ENCODE peak calls at places on chromosomes 2 and 18, in ten cellular contexts. L is stimulated activated CD8-positive, alpha-beta memory T cell treated with anti-CD3 and anti-CD28 coated beads, Interleukin-7, amount 100 ng/mL, for 24 hours; V is NT2/D1; R is HS-5; A is cardiac fibroblast; M is NCI-H446 treated with DMSO at 0.1 percent for 48 hours; S is stimulated activated CD4-positive, alpha-beta T cell treated with anti-CD3 and anti-CD28 coated beads, Interleukin-12 subunit alpha, Interleukin-12 subunit beta, amount 100 ng/mL, for 4 hours; U is SJSA1; F is effector memory CD4-positive, alpha-beta T cell; G is NB4. N is an unnamed sample.

GRCh38 chr2:121898483-121898882 is 143.0 kb downstream of the TSN start:
- DNase-seq in F (no peak), G (no peak), U (no peak), M (no peak), A (peak; percentile 66), R (peak; percentile 76), L (no peak), S (no peak), V (no peak), N (no peak)

GRCh38 chr2:146720170-146720569 is 1124.7 kb upstream of the ACVR2A start:
- DNase-seq in V (no peak), F (no peak), L (no peak), M (no peak), R (no peak), A (no peak), G (no peak), S (no peak), U (no peak), N (no peak)

GRCh38 chr2:148021059-148021985 is at the start of gene MBD5:
- DNase-seq in F (no peak), G (peak; percentile 70), S (peak; percentile 46), R (peak; percentile 15), U (peak; percentile 51), V (peak; percentile 33), M (no peak), L (peak; percentile 29), A (peak; percentile 70), N (peak; percentile 41)

GRCh38 chr2:111120253-111121027 is at the start of gene BCL2L11:
- DNase-seq in L (peak; percentile 69), M (peak; percentile 71), S (peak; percentile 89), V (peak; percentile 85), U (peak; percentile 88), F (peak; percentile 82), A (peak; percentile 95), R (no peak), G (peak; percentile 96), N (no peak)

GRCh38 chr2:183229386-183229785 is 105.1 kb downstream of the NUP35 start:
- DNase-seq in M (no peak), G (no peak), L (no peak), A (no peak), F (no peak), U (no peak), R (peak; percentile 22), S (no peak), V (no peak), N (no peak)

GRCh38 chr2:221211653-221212052 is 360.5 kb downstream of the EPHA4 start:
- DNase-seq in S (no peak), F (no peak), L (no peak), V (no peak), R (no peak), M (no peak), U (no peak), A (no peak), G (no peak), N (no peak)

GRCh38 chr2:124607679-124608078 is 582.6 kb downstream of the CNTNAP5 start:
- DNase-seq in V (no peak), L (no peak), M (no peak), S (no peak), G (no peak), R (no peak), U (no peak), A (no peak), F (no peak), N (no peak)

GRCh38 chr2:215670396-215670795 is 234.5 kb upstream of the FN1 start:
- DNase-seq in M (no peak), R (no peak), G (no peak), U (no peak), A (no peak), F (no peak), S (no peak), V (no peak), L (no peak), N (no peak)

GRCh38 chr2:202494300-202494699 is 118.2 kb downstream of the BMPR2 start:
- DNase-seq in R (no peak), L (no peak), S (no peak), U (peak; percentile 85), A (peak; percentile 75), G (no peak), F (no peak), M (no peak), V (no peak), N (peak; percentile 58)

GRCh38 chr2:134586289-134586980 is 132.4 kb downstream of the TMEM163 start:
- DNase-seq in V (no peak), U (no peak), F (no peak), S (no peak), G (no peak), A (peak; percentile 7), M (no peak), R (no peak), L (no peak), N (no peak)

GRCh38 chr2:241454837-241455485 is 53.4 kb downstream of the STK25 start:
- DNase-seq in R (no peak), M (no peak), V (no peak), U (no peak), L (no peak), G (peak; percentile 32), A (peak; percentile 8), F (no peak), S (no peak), N (no peak)

GRCh38 chr2:7845332-7845731 is 836.5 kb upstream of the ID2 start:
- DNase-seq in R (peak; percentile 74), M (no peak), L (no peak), S (no peak), F (no peak), G (peak; percentile 37), A (peak; percentile 65), V (no peak), U (peak; percentile 64), N (no peak)

GRCh38 chr2:153106802-153107477 is 371.6 kb downstream of the RPRM start:
- DNase-seq in A (no peak), V (no peak), F (no peak), G (no peak), L (no peak), U (no peak), S (no peak), M (no peak), R (no peak), N (no peak)

GRCh38 chr2:227853204-227853629 is 18.2 kb upstream of the DAW1 start:
- DNase-seq in G (no peak), F (no peak), A (peak; percentile 90), L (no peak), R (no peak), U (peak; percentile 67), M (no peak), V (no peak), S (no peak), N (no peak)

GRCh38 chr2:197108758-197109157 is 182.3 kb upstream of the PGAP1 start:
- DNase-seq in G (no peak), F (no peak), A (peak; percentile 93), V (no peak), L (no peak), U (peak; percentile 87), M (no peak), R (peak; percentile 45), S (no peak), N (peak; percentile 89)

GRCh38 chr18:58768293-58768974 is 96.2 kb upstream of the ZNF532 start:
- DNase-seq in S (peak; percentile 67), R (no peak), M (peak; percentile 68), A (peak; percentile 62), V (no peak), L (peak; percentile 29), F (peak; percentile 33), G (peak; percentile 55), U (peak; percentile 73), N (no peak)

GRCh38 chr2:118981627-118982026 is 39.6 kb downstream of the MARCO start:
- DNase-seq in F (no peak), V (no peak), A (no peak), R (no peak), M (no peak), U (peak; percentile 23), G (no peak), S (no peak), L (no peak), N (no peak)

GRCh38 chr2:72147971-72148369 is 308 bp upstream of the CYP26B1 start:
- DNase-seq in R (no peak), F (no peak), L (no peak), S (no peak), A (no peak), G (no peak), V (no peak), U (no peak), M (no peak), N (no peak)

GRCh38 chr2:44551497-44551896 is 189.8 kb downstream of the CAMKMT start:
- DNase-seq in R (no peak), A (no peak), U (no peak), V (no peak), F (no peak), M (no peak), L (no peak), G (no peak), S (no peak), N (no peak)

GRCh38 chr2:23683001-23683400 is 243.9 kb downstream of the ATAD2B start:
- DNase-seq in F (no peak), A (no peak), L (no peak), S (no peak), U (no peak), V (no peak), R (no peak), M (no peak), G (no peak), N (no peak)

GRCh38 chr2:157971702-157972101 is 95.6 kb upstream of the ACVR1 start:
- DNase-seq in G (no peak), M (no peak), R (no peak), U (no peak), L (no peak), A (no peak), V (peak; percentile 35), S (no peak), F (no peak), N (peak; percentile 47)

GRCh38 chr2:170313636-170314348 is 135.8 kb downstream of the MYO3B start:
- DNase-seq in G (no peak), S (no peak), U (no peak), V (no peak), F (no peak), A (no peak), L (no peak), M (peak; percentile 37), R (no peak), N (no peak)

GRCh38 chr2:128301021-128301420 is 17.6 kb downstream of the HS6ST1 start:
- DNase-seq in R (no peak), V (no peak), U (no peak), M (no peak), G (no peak), F (no peak), A (no peak), S (no peak), L (no peak), N (no peak)

GRCh38 chr2:3536682-3537632 is 17.6 kb upstream of the ADI1 start:
- DNase-seq in U (peak; percentile 83), L (no peak), V (no peak), R (no peak), G (peak; percentile 30), S (no peak), A (peak; percentile 66), M (no peak), F (no peak), N (no peak)

GRCh38 chr2:197606180-197606579 is 69.2 kb downstream of the RFTN2 start:
- DNase-seq in G (no peak), S (no peak), A (no peak), M (no peak), L (no peak), U (no peak), R (no peak), F (no peak), V (no peak), N (no peak)

GRCh38 chr2:10161961-10162441 is 39.5 kb downstream of the RRM2 start:
- DNase-seq in A (peak; percentile 33), L (no peak), S (no peak), M (peak; percentile 48), G (no peak), R (no peak), F (no peak), U (no peak), V (no peak), N (no peak)

GRCh38 chr2:170822292-170822884 is 5.7 kb downstream of the GAD1 start:
- DNase-seq in A (no peak), L (no peak), G (no peak), F (no peak), M (no peak), S (peak; percentile 49), R (no peak), U (no peak), V (no peak), N (no peak)

GRCh38 chr2:1974391-1974790 is 230.1 kb upstream of the PXDN start:
- DNase-seq in A (peak; percentile 81), L (no peak), S (no peak), F (no peak), R (no peak), V (no peak), G (no peak), U (no peak), M (peak; percentile 85), N (peak; percentile 97)